ENCODE peak calls at places on chromosomes 5 and 9, in four cellular contexts. P is type B pancreatic cell, R is RWPE1, Q is tibial artery. O is an unnamed sample.

GRCh38 chr5:103424453-103425205 is 138.0 kb downstream of the NUDT12 start:
- DNase-seq in P (no peak), R (no peak), Q (no peak), O (no peak)

GRCh38 chr9:123225374-123225813 is 43.0 kb downstream of the STRBP start:
- DNase-seq in P (no peak), R (peak; percentile 72), Q (no peak), O (no peak)

GRCh38 chr9:5617749-5618148 is 11.2 kb upstream of the RIC1 start:
- DNase-seq in P (no peak), R (no peak), Q (no peak), O (no peak)

GRCh38 chr5:176934309-176934930 is 35.3 kb upstream of the HK3 start:
- DNase-seq in P (no peak), R (peak; percentile 13), Q (no peak), O (no peak)

GRCh38 chr5:122500245-122501086 is 188.4 kb downstream of the SNCAIP start:
- DNase-seq in P (no peak), R (peak; percentile 59), Q (peak; percentile 74), O (no peak)

GRCh38 chr5:139104577-139105271 is 93.4 kb downstream of the SIL1 start:
- DNase-seq in P (no peak), R (no peak), Q (peak; percentile 93), O (no peak)

GRCh38 chr5:64666058-64666457 is 24.2 kb upstream of the SHISAL2B start:
- DNase-seq in P (no peak), R (peak; percentile 46), Q (no peak), O (no peak)

GRCh38 chr9:107874591-107875374 is 385.2 kb upstream of the KLF4 start:
- DNase-seq in P (no peak), R (no peak), Q (no peak), O (no peak)

GRCh38 chr9:126275386-126276001 is 51.1 kb upstream of the MVB12B start:
- DNase-seq in P (no peak), R (no peak), Q (no peak), O (peak; percentile 57)

GRCh38 chr5:151068189-151068570 is 12.7 kb downstream of the TNIP1 start:
- DNase-seq in P (no peak), R (no peak), Q (no peak), O (no peak)

GRCh38 chr9:92648447-92649406 is 21.2 kb downstream of the IPPK start:
- DNase-seq in P (peak; percentile 49), R (no peak), Q (peak; percentile 59), O (no peak)

GRCh38 chr9:91803143-91803940 is 146.7 kb downstream of the ROR2 start:
- DNase-seq in P (no peak), R (no peak), Q (no peak), O (no peak)

GRCh38 chr5:53425598-53426516 is 54.6 kb upstream of the FST start:
- DNase-seq in P (no peak), R (peak; percentile 34), Q (no peak), O (no peak)

GRCh38 chr9:2179557-2179956 is 164.4 kb downstream of the SMARCA2 start:
- DNase-seq in P (no peak), R (no peak), Q (no peak), O (no peak)
- TF ChIP-seq CTCF in P (no peak), R (no peak), Q (no peak), O (no peak)

GRCh38 chr5:113771483-113771882 is 258.0 kb downstream of the YTHDC2 start:
- DNase-seq in P (no peak), R (no peak), Q (no peak), O (no peak)

GRCh38 chr5:113776168-113776567 is 262.7 kb downstream of the YTHDC2 start:
- DNase-seq in P (no peak), R (no peak), Q (no peak), O (no peak)

DNA sequence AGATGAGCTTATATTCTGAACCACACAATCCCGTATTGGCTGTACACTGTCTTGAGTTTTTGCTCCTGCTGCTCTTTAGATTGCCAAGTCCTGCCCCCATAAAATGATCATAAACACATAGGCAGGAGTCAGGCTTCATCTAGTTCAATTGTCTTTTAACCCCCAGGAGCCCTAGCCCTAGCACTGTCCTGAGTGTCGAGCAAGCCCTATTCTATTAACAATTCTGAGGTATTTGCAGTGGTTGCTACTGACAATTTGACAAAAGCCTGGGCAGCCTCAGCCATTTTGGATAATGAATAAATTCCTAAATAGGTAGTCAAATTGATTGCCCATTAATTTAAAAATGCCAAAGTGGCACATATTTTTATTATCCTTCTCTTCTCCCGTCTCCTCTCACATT is 257.2 kb downstream of the YTHDC2 start:
- DNase-seq in P (no peak), R (no peak), Q (no peak), O (no peak)
- TF ChIP-seq CTCF in P (no peak), R (no peak), Q (no peak), O (no peak)

DNA sequence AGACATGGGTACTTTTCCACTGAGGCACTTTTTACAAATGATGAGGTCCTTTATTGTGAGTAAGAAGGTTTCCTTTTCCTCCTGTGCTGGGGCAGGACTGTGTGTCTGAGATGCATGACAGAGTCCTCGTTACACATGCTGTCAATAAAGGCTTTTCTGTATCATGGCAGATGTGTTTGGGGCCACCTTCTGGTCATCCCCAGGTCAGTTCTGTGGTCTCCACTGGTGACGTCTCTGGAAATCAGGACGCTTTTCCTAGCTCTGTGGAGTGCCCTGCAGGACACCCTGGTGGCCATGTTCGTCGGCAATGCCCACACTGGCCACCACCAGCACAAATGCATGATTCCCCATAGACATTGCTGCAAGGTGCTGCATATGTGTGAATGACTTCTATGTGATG is 2.8 kb downstream of the CMBL start:
- DNase-seq in P (no peak), R (no peak), Q (no peak), O (no peak)
- TF ChIP-seq CTCF in P (peak; percentile 41), R (no peak), Q (no peak), O (no peak)

GRCh38 chr9:120393386-120394057 is 186.4 kb downstream of the CDK5RAP2 start:
- DNase-seq in P (no peak), R (peak; percentile 46), Q (no peak), O (no peak)
- TF ChIP-seq CTCF in P (no peak), R (no peak), Q (no peak), O (no peak)

GRCh38 chr5:126233256-126233655 is 190.0 kb upstream of the GRAMD2B start:
- DNase-seq in P (no peak), R (no peak), Q (no peak), O (no peak)

GRCh38 chr5:126228934-126229333 is 194.3 kb upstream of the GRAMD2B start:
- DNase-seq in P (no peak), R (no peak), Q (no peak), O (no peak)

GRCh38 chr5:126235628-126236027 is 187.6 kb upstream of the GRAMD2B start:
- DNase-seq in P (no peak), R (no peak), Q (no peak), O (no peak)

DNA sequence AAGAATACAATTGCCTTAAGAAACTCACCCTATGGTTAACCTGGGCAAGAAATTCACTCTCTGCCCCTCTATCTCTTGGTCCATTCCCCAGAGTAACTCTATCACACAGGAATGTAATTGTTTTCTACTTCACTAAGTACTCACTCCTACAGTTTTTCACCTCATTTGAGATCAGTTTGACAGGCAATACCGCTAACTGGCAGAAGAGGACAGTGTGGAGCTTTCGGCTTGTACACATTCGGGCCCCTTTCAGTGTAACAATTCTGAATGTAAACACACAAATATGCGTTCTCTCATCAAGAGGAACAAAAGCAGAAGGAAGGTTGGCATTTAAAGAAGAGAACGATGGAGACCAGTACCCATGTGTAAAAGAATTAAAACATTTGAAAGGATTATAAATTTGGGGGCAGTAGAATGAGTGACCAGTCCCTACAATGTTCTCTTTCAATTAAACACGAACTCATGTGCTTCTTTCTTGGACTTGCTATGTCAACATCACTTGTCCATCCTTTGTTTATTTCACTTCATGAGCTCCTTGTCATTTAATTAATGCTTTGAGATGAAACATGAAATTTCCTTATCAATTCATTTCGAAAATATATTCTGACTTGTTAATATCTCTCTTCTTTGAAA is 188.5 kb upstream of the GRAMD2B start:
- DNase-seq in P (no peak), R (peak; percentile 29), Q (no peak), O (no peak)
- TF ChIP-seq CTCF in P (peak; percentile 79), R (peak; percentile 70), Q (peak; percentile 7), O (peak; percentile 67)

DNA sequence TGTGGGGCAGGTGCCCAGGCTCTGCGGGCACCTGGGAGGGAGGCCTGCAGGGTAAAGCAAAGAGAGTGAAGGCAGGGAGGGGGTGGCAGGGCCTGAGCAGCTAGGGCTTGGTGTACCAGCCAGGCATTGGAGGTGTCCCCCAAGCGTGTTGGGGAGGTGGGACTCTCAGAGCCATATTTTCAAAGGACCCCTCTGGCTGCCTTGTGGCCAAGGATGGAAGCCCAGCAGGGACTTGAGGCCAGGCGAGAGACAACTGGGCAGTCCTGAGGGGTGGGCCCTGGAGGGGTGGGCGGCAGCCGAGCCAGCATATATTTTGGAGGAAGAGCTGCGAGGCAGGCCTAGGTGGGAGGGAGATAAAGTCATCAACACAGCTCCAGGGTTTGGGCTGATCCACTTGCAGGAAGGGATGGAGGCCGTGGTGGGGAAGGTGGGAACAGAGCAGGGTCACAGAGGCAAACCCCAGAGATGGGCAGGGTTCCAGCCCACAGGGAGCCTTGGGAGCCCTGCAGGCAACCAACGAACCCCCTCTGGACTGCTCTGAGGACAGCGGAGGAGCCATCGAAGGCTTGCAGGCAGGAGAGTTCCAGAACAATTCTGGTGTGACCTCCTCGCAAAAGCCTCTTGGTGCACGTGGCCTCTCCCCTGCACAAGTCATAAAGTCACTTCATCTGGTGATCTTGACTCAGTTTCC is 35.7 kb downstream of the DUSP1 start:
- DNase-seq in P (no peak), R (no peak), Q (peak; percentile 67), O (no peak)
- TF ChIP-seq CTCF in P (no peak), R (no peak), Q (no peak), O (no peak)

GRCh38 chr5:565782-566445 is 41.7 kb upstream of the SLC9A3 start:
- DNase-seq in P (no peak), R (peak; percentile 40), Q (peak; percentile 65), O (peak; percentile 77)
- TF ChIP-seq CTCF in P (no peak), R (no peak), Q (no peak), O (no peak)

GRCh38 chr9:134217431-134218210 is 53.3 kb upstream of the RNU6ATAC start:
- DNase-seq in P (no peak), R (no peak), Q (no peak), O (no peak)
- TF ChIP-seq CTCF in P (no peak), R (no peak), Q (no peak), O (peak; percentile 11)

GRCh38 chr9:7259544-7260241 is 501.9 kb downstream of the KDM4C start:
- DNase-seq in P (no peak), R (no peak), Q (no peak), O (no peak)
- TF ChIP-seq CTCF in P (no peak), R (no peak), Q (no peak), O (peak; percentile 29)